ENCODE peak calls at places on chromosomes 16 and 17, in seven cellular contexts. One of them, this sample, is unnamed.

GRCh38 chr17:1997587-1998425 is 27.3 kb downstream of the RTN4RL1 start:
- DNase-seq in neural progenitor cell: peak
- DNase-seq in mucosa of gallbladder: peak
- DNase-seq in COR-L47: no peak
- DNase-seq in T-cell: no peak
- DNase-seq in OCI-LY7: no peak
- DNase-seq in activated T-cell treated with anti-CD3 and anti-CD28 coated beads, Interleukin-2, amount 50 U/mL, for 4 hours: no peak
- DNase-seq in this sample: no peak

GRCh38 chr16:684961-685696 is 995 bp upstream of the JMJD8 start:
- DNase-seq in neural progenitor cell: no peak
- DNase-seq in mucosa of gallbladder: no peak
- DNase-seq in COR-L47: peak
- DNase-seq in T-cell: no peak
- DNase-seq in OCI-LY7: no peak
- DNase-seq in activated T-cell treated with anti-CD3 and anti-CD28 coated beads, Interleukin-2, amount 50 U/mL, for 4 hours: no peak
- DNase-seq in this sample: no peak

GRCh38 chr16:2968368-2968737 is 795 bp upstream of the PAQR4 start:
- DNase-seq in neural progenitor cell: no peak
- DNase-seq in mucosa of gallbladder: no peak
- DNase-seq in COR-L47: no peak
- DNase-seq in T-cell: no peak
- DNase-seq in OCI-LY7: peak
- DNase-seq in activated T-cell treated with anti-CD3 and anti-CD28 coated beads, Interleukin-2, amount 50 U/mL, for 4 hours: no peak
- DNase-seq in this sample: no peak

GRCh38 chr16:83882118-83882879 is 16.6 kb upstream of the MLYCD start:
- DNase-seq in neural progenitor cell: peak
- DNase-seq in mucosa of gallbladder: no peak
- DNase-seq in COR-L47: no peak
- DNase-seq in T-cell: no peak
- DNase-seq in OCI-LY7: no peak
- DNase-seq in activated T-cell treated with anti-CD3 and anti-CD28 coated beads, Interleukin-2, amount 50 U/mL, for 4 hours: no peak
- DNase-seq in this sample: no peak

GRCh38 chr17:33750943-33751701 is 458.0 kb upstream of the ASIC2 start:
- DNase-seq in neural progenitor cell: peak
- DNase-seq in mucosa of gallbladder: peak
- DNase-seq in COR-L47: peak
- DNase-seq in T-cell: peak
- DNase-seq in OCI-LY7: peak
- DNase-seq in activated T-cell treated with anti-CD3 and anti-CD28 coated beads, Interleukin-2, amount 50 U/mL, for 4 hours: peak
- DNase-seq in this sample: peak

GRCh38 chr16:59683709-59684108 is 949.6 kb upstream of the GOT2 start:
- DNase-seq in neural progenitor cell: no peak
- DNase-seq in mucosa of gallbladder: no peak
- DNase-seq in COR-L47: no peak
- DNase-seq in T-cell: no peak
- DNase-seq in OCI-LY7: no peak
- DNase-seq in activated T-cell treated with anti-CD3 and anti-CD28 coated beads, Interleukin-2, amount 50 U/mL, for 4 hours: no peak
- DNase-seq in this sample: no peak

GRCh38 chr16:47463771-47464624 is 2.9 kb downstream of the PHKB start:
- DNase-seq in neural progenitor cell: peak
- DNase-seq in mucosa of gallbladder: no peak
- DNase-seq in COR-L47: no peak
- DNase-seq in T-cell: no peak
- DNase-seq in OCI-LY7: peak
- DNase-seq in activated T-cell treated with anti-CD3 and anti-CD28 coated beads, Interleukin-2, amount 50 U/mL, for 4 hours: no peak
- DNase-seq in this sample: no peak

GRCh38 chr16:28087140-28087660 is 23.7 kb upstream of the GSG1L start:
- DNase-seq in neural progenitor cell: no peak
- DNase-seq in mucosa of gallbladder: no peak
- DNase-seq in COR-L47: no peak
- DNase-seq in T-cell: no peak
- DNase-seq in OCI-LY7: no peak
- DNase-seq in activated T-cell treated with anti-CD3 and anti-CD28 coated beads, Interleukin-2, amount 50 U/mL, for 4 hours: no peak
- DNase-seq in this sample: no peak

GRCh38 chr16:10170016-10170415 is 12.2 kb downstream of the GRIN2A start:
- DNase-seq in neural progenitor cell: no peak
- DNase-seq in mucosa of gallbladder: no peak
- DNase-seq in COR-L47: no peak
- DNase-seq in T-cell: no peak
- DNase-seq in OCI-LY7: no peak
- DNase-seq in activated T-cell treated with anti-CD3 and anti-CD28 coated beads, Interleukin-2, amount 50 U/mL, for 4 hours: no peak
- DNase-seq in this sample: no peak

GRCh38 chr17:73283841-73284282 is 22.2 kb upstream of the CPSF4L start:
- DNase-seq in neural progenitor cell: peak
- DNase-seq in mucosa of gallbladder: no peak
- DNase-seq in COR-L47: peak
- DNase-seq in T-cell: no peak
- DNase-seq in OCI-LY7: no peak
- DNase-seq in activated T-cell treated with anti-CD3 and anti-CD28 coated beads, Interleukin-2, amount 50 U/mL, for 4 hours: no peak
- DNase-seq in this sample: no peak

GRCh38 chr16:85999778-86000177 is 100.8 kb downstream of the IRF8 start:
- DNase-seq in neural progenitor cell: no peak
- DNase-seq in mucosa of gallbladder: no peak
- DNase-seq in COR-L47: no peak
- DNase-seq in T-cell: no peak
- DNase-seq in OCI-LY7: no peak
- DNase-seq in activated T-cell treated with anti-CD3 and anti-CD28 coated beads, Interleukin-2, amount 50 U/mL, for 4 hours: no peak
- DNase-seq in this sample: no peak

GRCh38 chr16:65281636-65282035 is 159.8 kb upstream of the CDH11 start:
- DNase-seq in neural progenitor cell: peak
- DNase-seq in mucosa of gallbladder: no peak
- DNase-seq in COR-L47: no peak
- DNase-seq in T-cell: no peak
- DNase-seq in OCI-LY7: no peak
- DNase-seq in activated T-cell treated with anti-CD3 and anti-CD28 coated beads, Interleukin-2, amount 50 U/mL, for 4 hours: no peak
- DNase-seq in this sample: no peak

This sample was measured in activated CD4-positive, alpha-beta T cell treated with anti-CD3 and anti-CD28 coated beads for 4 hours.